ENCODE peak calls at places on chromosomes 4 and X, in four cellular contexts. C is transverse colon, S is lung, D is ovary. G is an unnamed sample.

GRCh38 chr4:162323919-162324318 is 160.1 kb upstream of the FSTL5 start:
- DNase-seq in S (no peak), C (no peak), D (no peak), G (no peak)

GRCh38 chrX:120309873-120310730 is 1.2 kb downstream of the TMEM255A start:
- DNase-seq in C (no peak), S (no peak), D (peak; percentile 44), G (peak; percentile 6)

GRCh38 chr4:61408163-61408562 is 208.0 kb downstream of the ADGRL3 start:
- DNase-seq in C (no peak), S (no peak), D (no peak), G (no peak)

GRCh38 chr4:112515278-112516075 is 503 bp downstream of the NEUROG2 start:
- DNase-seq in C (no peak), S (no peak), D (no peak), G (no peak)

GRCh38 chr4:152032722-152033131 is 271.9 kb upstream of the GATB start:
- DNase-seq in D (no peak), S (no peak), C (no peak), G (peak; percentile 84)

GRCh38 chr4:184014301-184014700 is 109.2 kb downstream of the STOX2 start:
- DNase-seq in C (no peak), D (no peak), S (no peak), G (no peak)

GRCh38 chrX:24260827-24261550 is 52.9 kb downstream of the SUPT20HL2 start:
- DNase-seq in C (peak; percentile 39), D (no peak), S (no peak), G (peak; percentile 70)

GRCh38 chrX:38646129-38646528 is 84.8 kb downstream of the TSPAN7 start:
- DNase-seq in D (no peak), C (no peak), S (no peak), G (no peak)

GRCh38 chrX:41522071-41522470 is 74.9 kb downstream of the NYX start:
- DNase-seq in C (no peak), D (no peak), S (no peak), G (no peak)

GRCh38 chr4:184503869-184504300 is 29.5 kb upstream of the IRF2 start:
- DNase-seq in D (no peak), S (no peak), C (no peak), G (peak; percentile 62)

GRCh38 chr4:2934077-2934812 is 29.0 kb downstream of the NOP14 start:
- DNase-seq in C (peak; percentile 69), D (peak; percentile 64), S (peak; percentile 68), G (peak; percentile 68)

GRCh38 chr4:167219090-167219489 is 15.2 kb downstream of the SPOCK3 start:
- DNase-seq in S (no peak), C (no peak), D (no peak), G (no peak)

GRCh38 chr4:87502580-87503238 is 26.5 kb downstream of the SPARCL1 start:
- DNase-seq in D (no peak), S (no peak), C (no peak), G (peak; percentile 23)

GRCh38 chr4:141099326-141099725 is 33.9 kb downstream of the RNF150 start:
- DNase-seq in S (no peak), D (no peak), C (no peak), G (peak; percentile 41)

GRCh38 chr4:41360214-41360910 is 103.6 kb downstream of the UCHL1 start:
- DNase-seq in S (peak; percentile 71), D (peak; percentile 54), C (peak; percentile 64), G (peak; percentile 31)

GRCh38 chr4:149630079-149630478 is 185.6 kb downstream of the IQCM start:
- DNase-seq in S (no peak), C (no peak), D (no peak), G (peak; percentile 48)

GRCh38 chr4:35982318-35982717 is 262.0 kb downstream of the ARAP2 start:
- DNase-seq in S (no peak), C (no peak), D (no peak), G (no peak)

GRCh38 chr4:67565284-67565683 is 6.8 kb downstream of the STAP1 start:
- DNase-seq in C (no peak), S (no peak), D (no peak), G (peak; percentile 42)

GRCh38 chr4:14829795-14830194 is 172.5 kb upstream of the CPEB2 start:
- DNase-seq in C (no peak), S (no peak), D (no peak), G (no peak)

GRCh38 chr4:137213372-137214173 is 318.7 kb downstream of the PCDH18 start:
- DNase-seq in C (no peak), S (no peak), D (no peak), G (peak; percentile 39)

GRCh38 chr4:48706741-48707140 is 73.3 kb downstream of the FRYL start:
- DNase-seq in D (no peak), S (no peak), C (no peak), G (no peak)

GRCh38 chr4:128061566-128062536 is 739 bp downstream of the LARP1B start:
- DNase-seq in C (peak; percentile 78), S (peak; percentile 68), D (peak; percentile 59), G (peak; percentile 25)

GRCh38 chr4:23235613-23236390 is 543.1 kb downstream of the GBA3 start:
- DNase-seq in D (no peak), S (no peak), C (no peak), G (no peak)

GRCh38 chr4:40473578-40474388 is 138.7 kb downstream of the CHRNA9 start:
- DNase-seq in C (peak; percentile 62), D (no peak), S (no peak), G (no peak)

GRCh38 chr4:168667397-168667796 is 170.5 kb downstream of the PALLD start:
- DNase-seq in D (no peak), C (no peak), S (no peak), G (no peak)

GRCh38 chr4:33067221-33067620 is 2347.1 kb downstream of the PCDH7 start:
- DNase-seq in S (no peak), C (no peak), D (no peak), G (no peak)
- H3K4me3 ChIP-seq in S (no peak overlapping the region), C (no peak overlapping the region), D (no peak overlapping the region), G (no peak overlapping the region)

GRCh38 chr4:25131925-25132324 is 28.3 kb downstream of the SEPSECS start:
- DNase-seq in D (no peak), S (no peak), C (no peak), G (no peak)

GRCh38 chr4:25133132-25133531 is 27.1 kb downstream of the SEPSECS start:
- DNase-seq in D (no peak), C (no peak), S (no peak), G (no peak)

GRCh38 chr4:25129926-25130325 is 30.3 kb downstream of the SEPSECS start:
- DNase-seq in D (no peak), S (no peak), C (no peak), G (peak; percentile 17)

GRCh38 chr4:25128671-25129070 is 31.6 kb downstream of the SEPSECS start:
- DNase-seq in D (no peak), C (no peak), S (no peak), G (no peak)

DNA sequence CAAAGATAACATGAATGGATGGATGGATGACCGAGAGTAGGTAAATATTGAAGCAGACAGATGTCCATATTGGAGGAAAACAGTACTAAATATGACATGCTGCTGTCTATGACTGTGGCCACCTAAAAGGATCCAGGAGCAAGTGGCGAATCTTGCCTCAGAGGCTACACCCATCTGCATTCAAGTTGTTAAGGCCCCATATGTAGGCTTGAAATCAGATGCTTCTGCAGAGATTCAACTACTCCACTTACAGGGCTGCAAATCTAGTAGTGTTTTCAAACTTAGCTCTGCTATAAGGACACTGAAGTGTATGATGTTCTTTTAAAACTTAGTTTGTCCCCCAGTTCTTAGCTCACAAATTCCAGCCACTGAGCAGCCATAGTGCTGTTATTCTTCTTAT is 28.9 kb downstream of the SEPSECS start:
- DNase-seq in C (no peak), D (no peak), S (no peak), G (no peak)
- H3K4me3 ChIP-seq in C (no peak overlapping the region), D (no peak overlapping the region), S (no peak overlapping the region), G (no peak overlapping the region)

DNA sequence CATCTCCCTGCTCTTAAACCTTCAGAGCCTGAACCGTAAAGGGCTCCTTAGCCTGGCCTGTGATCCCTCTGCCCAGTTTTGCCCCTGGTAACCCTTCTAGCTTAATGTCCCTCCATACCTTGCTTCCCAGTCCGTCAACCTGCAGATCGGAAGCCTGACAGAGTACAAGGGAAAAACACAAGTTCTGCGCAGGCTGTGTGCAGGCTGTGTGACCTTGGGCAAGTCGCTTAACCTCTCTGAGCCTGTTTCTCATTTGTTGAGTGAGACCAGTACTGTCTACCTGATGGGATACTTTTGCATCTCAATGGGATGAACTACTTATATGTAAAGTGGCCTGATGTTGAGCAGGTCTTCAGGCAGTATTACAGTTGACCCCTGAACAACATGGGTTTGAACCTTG is 1.7 kb downstream of the NSDHL start:
- DNase-seq in D (no peak), C (no peak), S (no peak), G (no peak)
- H3K4me3 ChIP-seq in D (no peak overlapping the region), C (no peak overlapping the region), S (peak overlapping the region; percentile 23), G (no peak overlapping the region)

DNA sequence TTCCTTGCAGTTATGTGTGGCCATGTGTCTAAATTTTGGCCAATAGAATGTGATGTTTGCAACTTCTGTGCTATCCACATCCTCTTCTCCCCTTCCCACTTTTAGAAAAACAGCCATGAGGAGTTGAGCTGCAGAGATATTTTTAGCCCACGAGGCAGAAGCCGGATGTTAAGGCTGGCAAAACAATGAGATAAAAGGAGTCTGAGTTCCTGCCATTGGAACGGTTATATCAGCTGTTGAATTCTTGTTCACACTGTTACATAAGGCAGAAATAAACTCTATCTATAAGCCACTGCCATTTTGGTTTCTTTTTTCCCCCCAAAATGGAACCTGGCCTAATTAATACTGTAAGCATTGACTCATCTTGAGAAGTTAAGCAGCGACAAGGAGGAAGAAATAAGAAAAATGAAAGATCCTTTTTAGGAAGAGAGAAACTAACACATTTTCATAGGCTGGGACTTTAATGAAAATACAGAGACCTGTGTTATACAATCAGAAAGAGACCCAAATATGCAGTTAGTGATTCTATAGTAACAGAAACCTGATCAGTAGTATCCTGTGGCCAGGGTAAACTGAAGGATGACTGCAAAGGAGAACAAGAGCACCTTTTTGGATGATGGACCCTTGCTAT is 200.5 kb downstream of the INPP4B start:
- DNase-seq in S (no peak), C (no peak), D (no peak), G (no peak)
- H3K4me3 ChIP-seq in S (no peak overlapping the region), C (no peak overlapping the region), D (no peak overlapping the region), G (no peak overlapping the region)

G was measured in AG10803.